ENCODE peak calls at places on chromosomes 13 and 19, in five cellular contexts. G is AG09309, O is frontal cortex, D is heart left ventricle, R is non-pigmented ciliary epithelial cell. M is an unnamed sample.

GRCh38 chr13:24627864-24628418 is 52.3 kb upstream of the ATP12A start:
- DNase-seq in G (no peak), O (no peak), D (no peak), R (no peak), M (no peak)

GRCh38 chr13:46751811-46752635 is 44.9 kb downstream of the ESD start:
- DNase-seq in G (peak), O (no peak), D (no peak), R (no peak), M (no peak)

GRCh38 chr19:39843919-39844793 is 2.0 kb downstream of the FBL start:
- DNase-seq in G (no peak), O (peak), D (no peak), R (no peak), M (no peak)

GRCh38 chr19:48933382-48933932 is at the start of gene DHDH:
- DNase-seq in G (no peak), O (no peak), D (peak), R (no peak), M (peak)

GRCh38 chr13:100854091-100854490 is 179.5 kb upstream of the TMTC4 start:
- DNase-seq in G (no peak), O (no peak), D (no peak), R (no peak), M (no peak)

GRCh38 chr13:79492313-79492798 is 11.4 kb downstream of the NDFIP2 start:
- DNase-seq in G (no peak), O (no peak), D (no peak), R (no peak), M (peak)

GRCh38 chr13:59621791-59622190 is 541.9 kb downstream of the DIAPH3 start:
- DNase-seq in G (no peak), O (no peak), D (no peak), R (no peak), M (no peak)

GRCh38 chr19:52095172-52096014 is at the start of gene ZNF841:
- DNase-seq in G (peak), O (peak), D (peak), R (peak), M (peak)

GRCh38 chr19:39557791-39558622 is 18.0 kb upstream of the EID2 start:
- DNase-seq in G (no peak), O (no peak), D (no peak), R (no peak), M (no peak)

GRCh38 chr13:44244288-44244687 is 129.3 kb upstream of the SERP2 start:
- DNase-seq in G (peak), O (no peak), D (no peak), R (no peak), M (peak)

GRCh38 chr19:18284710-18285430 is 3.4 kb upstream of the JUND start:
- DNase-seq in G (no peak), O (no peak), D (no peak), R (no peak), M (no peak)

GRCh38 chr19:17497149-17497798 is 14.2 kb upstream of the PGLS start:
- DNase-seq in G (no peak), O (no peak), D (no peak), R (no peak), M (no peak)

GRCh38 chr13:20901668-20902437 is 693 bp downstream of the XPO4 start:
- DNase-seq in G (no peak), O (no peak), D (peak), R (no peak), M (peak)

GRCh38 chr19:4811328-4812131 is 20.0 kb downstream of the TICAM1 start:
- DNase-seq in G (no peak), O (peak), D (peak), R (no peak), M (peak)

GRCh38 chr19:2441096-2441752 is 13.8 kb upstream of the TIMM13 start:
- DNase-seq in G (no peak), O (no peak), D (no peak), R (no peak), M (no peak)